ENCODE peak calls at places on chromosome 20, in four cellular contexts. One of them, this sample, is unnamed.

GRCh38 chr20:20364016-20364746 is 3.7 kb upstream of the INSM1 start:
- DNase-seq in HEK293T: no peak
- DNase-seq in K562: no peak
- DNase-seq in GM12878: no peak
- DNase-seq in this sample: no peak

GRCh38 chr20:47785900-47786762 is 850 bp upstream of the SULF2 start:
- DNase-seq in HEK293T: peak; percentile 64
- DNase-seq in K562: peak; percentile 46
- DNase-seq in GM12878: no peak
- DNase-seq in this sample: peak; percentile 82

GRCh38 chr20:59772373-59772705 is 161.1 kb downstream of the SYCP2 start:
- DNase-seq in HEK293T: no peak
- DNase-seq in K562: no peak
- DNase-seq in GM12878: no peak
- DNase-seq in this sample: no peak

GRCh38 chr20:20864346-20865096 is 152.1 kb upstream of the RALGAPA2 start:
- DNase-seq in HEK293T: peak; percentile 51
- DNase-seq in K562: no peak
- DNase-seq in GM12878: no peak
- DNase-seq in this sample: peak; percentile 76

GRCh38 chr20:2756056-2756611 is 44.3 kb downstream of the CPXM1 start:
- DNase-seq in HEK293T: peak; percentile 65
- DNase-seq in K562: peak; percentile 34
- DNase-seq in GM12878: no peak
- DNase-seq in this sample: peak; percentile 64

GRCh38 chr20:48034754-48035153 is 249.5 kb upstream of the SULF2 start:
- DNase-seq in HEK293T: no peak
- DNase-seq in K562: no peak
- DNase-seq in GM12878: no peak
- DNase-seq in this sample: no peak

GRCh38 chr20:35059110-35059509 is 33.5 kb downstream of the TRPC4AP start:
- DNase-seq in HEK293T: no peak
- DNase-seq in K562: no peak
- DNase-seq in GM12878: no peak
- DNase-seq in this sample: no peak

GRCh38 chr20:4300921-4301320 is 285.6 kb upstream of the RNF24 start:
- DNase-seq in HEK293T: no peak
- DNase-seq in K562: no peak
- DNase-seq in GM12878: no peak
- DNase-seq in this sample: no peak

GRCh38 chr20:1811621-1812498 is 83.3 kb upstream of the SIRPA start:
- DNase-seq in HEK293T: no peak
- DNase-seq in K562: no peak
- DNase-seq in GM12878: no peak
- DNase-seq in this sample: peak; percentile 99

GRCh38 chr20:47038581-47039560 is 144.2 kb downstream of the EYA2 start:
- DNase-seq in HEK293T: no peak
- DNase-seq in K562: no peak
- DNase-seq in GM12878: no peak
- DNase-seq in this sample: no peak

GRCh38 chr20:60057123-60057865 is 99.1 kb downstream of the CDH26 start:
- DNase-seq in HEK293T: peak; percentile 75
- DNase-seq in K562: peak; percentile 67
- DNase-seq in GM12878: peak; percentile 17
- DNase-seq in this sample: peak; percentile 66

GRCh38 chr20:9551808-9552550 is 37.6 kb downstream of the LAMP5 start:
- DNase-seq in HEK293T: no peak
- DNase-seq in K562: no peak
- DNase-seq in GM12878: no peak
- DNase-seq in this sample: no peak

GRCh38 chr20:56554869-56555268 is 21.8 kb downstream of the FAM209B start:
- DNase-seq in HEK293T: peak; percentile 30
- DNase-seq in K562: peak; percentile 61
- DNase-seq in GM12878: peak; percentile 83
- DNase-seq in this sample: peak; percentile 92

GRCh38 chr20:45341939-45342862 is 6.0 kb downstream of the SDC4 start:
- DNase-seq in HEK293T: peak; percentile 36
- DNase-seq in K562: peak; percentile 53
- DNase-seq in GM12878: no peak
- DNase-seq in this sample: peak; percentile 94

GRCh38 chr20:44468044-44468782 is 7.5 kb upstream of the TTPAL start:
- DNase-seq in HEK293T: no peak
- DNase-seq in K562: no peak
- DNase-seq in GM12878: no peak
- DNase-seq in this sample: no peak

GRCh38 chr20:46872315-46873211 is 22.1 kb upstream of the EYA2 start:
- DNase-seq in HEK293T: no peak
- DNase-seq in K562: peak; percentile 27
- DNase-seq in GM12878: no peak
- DNase-seq in this sample: no peak

GRCh38 chr20:60011512-60012507 is 53.6 kb downstream of the CDH26 start:
- DNase-seq in HEK293T: no peak
- DNase-seq in K562: no peak
- DNase-seq in GM12878: no peak
- DNase-seq in this sample: no peak

GRCh38 chr20:2292711-2293110 is 3.1 kb upstream of the TGM3 start:
- DNase-seq in HEK293T: no peak
- DNase-seq in K562: no peak
- DNase-seq in GM12878: no peak
- DNase-seq in this sample: no peak

GRCh38 chr20:24382775-24383174 is 86.7 kb upstream of the SYNDIG1 start:
- DNase-seq in HEK293T: no peak
- DNase-seq in K562: no peak
- DNase-seq in GM12878: no peak
- DNase-seq in this sample: no peak

GRCh38 chr20:24491043-24491756 is 21.8 kb downstream of the SYNDIG1 start:
- DNase-seq in HEK293T: no peak
- DNase-seq in K562: no peak
- DNase-seq in GM12878: no peak
- DNase-seq in this sample: no peak

GRCh38 chr20:44123251-44123650 is 63.7 kb downstream of the JPH2 start:
- DNase-seq in HEK293T: no peak
- DNase-seq in K562: no peak
- DNase-seq in GM12878: no peak
- DNase-seq in this sample: no peak

GRCh38 chr20:3871549-3872265 is 17.5 kb upstream of the PANK2 start:
- DNase-seq in HEK293T: no peak
- DNase-seq in K562: peak; percentile 30
- DNase-seq in GM12878: no peak
- DNase-seq in this sample: peak; percentile 44

GRCh38 chr20:13250242-13250641 is 29.2 kb downstream of the ISM1 start:
- DNase-seq in HEK293T: no peak
- DNase-seq in K562: no peak
- DNase-seq in GM12878: no peak
- DNase-seq in this sample: no peak

GRCh38 chr20:3898639-3899038 is 9.5 kb downstream of the PANK2 start:
- DNase-seq in HEK293T: no peak
- DNase-seq in K562: no peak
- DNase-seq in GM12878: no peak
- DNase-seq in this sample: no peak

GRCh38 chr20:44185574-44185973 is 1.4 kb downstream of the JPH2 start:
- DNase-seq in HEK293T: no peak
- DNase-seq in K562: no peak
- DNase-seq in GM12878: no peak
- DNase-seq in this sample: no peak

DNA sequence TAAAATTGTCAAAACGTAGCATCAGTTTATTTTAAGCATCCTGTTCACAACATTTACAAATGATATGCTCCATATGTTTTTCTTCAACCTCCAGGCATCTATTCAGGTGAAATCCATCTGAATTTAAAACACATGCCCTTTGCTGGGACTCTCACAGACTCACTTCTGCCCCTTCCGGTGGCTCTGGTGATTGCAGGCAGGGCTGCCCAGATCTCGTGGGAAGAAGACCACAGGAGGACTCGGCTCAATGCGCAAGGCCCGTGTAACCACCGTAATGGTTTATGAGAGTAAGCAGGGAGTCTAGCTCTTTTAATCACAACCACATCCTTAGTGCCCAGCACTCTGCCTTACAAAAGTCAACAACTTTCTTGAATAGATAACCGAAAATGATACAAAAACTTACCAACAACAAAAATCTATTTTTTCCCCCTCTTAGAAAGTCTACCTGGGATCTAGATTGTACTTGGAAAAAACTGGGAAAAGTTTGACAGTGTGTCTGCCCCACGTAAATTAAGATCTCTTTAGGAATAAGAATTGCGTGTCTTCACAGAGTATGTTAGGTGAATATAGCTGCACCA is 139.1 kb downstream of the KIF16B start:
- DNase-seq in HEK293T: peak; percentile 78
- DNase-seq in K562: peak; percentile 68
- DNase-seq in GM12878: peak; percentile 63
- DNase-seq in this sample: peak; percentile 75
- TF ChIP-seq TARDBP in HEK293T: no peak
- TF ChIP-seq TARDBP in K562: no peak
- TF ChIP-seq TARDBP in GM12878: no peak
- TF ChIP-seq TARDBP in this sample: no peak

GRCh38 chr20:33280000-33280680 is 2.9 kb upstream of the BPIFB1 start:
- DNase-seq in HEK293T: no peak
- DNase-seq in K562: no peak
- DNase-seq in GM12878: no peak
- DNase-seq in this sample: peak; percentile 53
- TF ChIP-seq TARDBP in HEK293T: no peak
- TF ChIP-seq TARDBP in K562: no peak
- TF ChIP-seq TARDBP in GM12878: no peak
- TF ChIP-seq TARDBP in this sample: no peak

DNA sequence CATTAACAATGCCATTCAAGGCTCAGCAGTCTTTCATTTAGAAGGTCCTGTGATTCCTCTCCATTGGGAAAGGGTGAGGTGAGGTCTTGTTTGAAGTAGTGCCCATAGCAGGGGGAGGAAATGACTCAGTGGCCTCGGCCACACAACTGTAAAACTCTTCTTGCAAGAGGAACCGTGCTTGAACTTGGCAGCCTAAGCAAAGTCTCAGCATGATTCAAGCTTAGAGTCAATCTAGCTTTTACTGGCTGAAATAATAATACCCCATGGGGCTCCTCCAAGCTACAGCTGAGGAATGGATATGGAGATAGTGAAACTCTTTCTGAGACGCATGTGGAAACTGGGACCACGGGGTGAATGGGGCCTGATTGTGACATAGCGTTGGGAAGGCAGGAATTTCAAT is 428.2 kb downstream of the BMP2 start:
- DNase-seq in HEK293T: no peak
- DNase-seq in K562: no peak
- DNase-seq in GM12878: no peak
- DNase-seq in this sample: no peak
- TF ChIP-seq TARDBP in HEK293T: no peak
- TF ChIP-seq TARDBP in K562: no peak
- TF ChIP-seq TARDBP in GM12878: no peak
- TF ChIP-seq TARDBP in this sample: no peak

DNA sequence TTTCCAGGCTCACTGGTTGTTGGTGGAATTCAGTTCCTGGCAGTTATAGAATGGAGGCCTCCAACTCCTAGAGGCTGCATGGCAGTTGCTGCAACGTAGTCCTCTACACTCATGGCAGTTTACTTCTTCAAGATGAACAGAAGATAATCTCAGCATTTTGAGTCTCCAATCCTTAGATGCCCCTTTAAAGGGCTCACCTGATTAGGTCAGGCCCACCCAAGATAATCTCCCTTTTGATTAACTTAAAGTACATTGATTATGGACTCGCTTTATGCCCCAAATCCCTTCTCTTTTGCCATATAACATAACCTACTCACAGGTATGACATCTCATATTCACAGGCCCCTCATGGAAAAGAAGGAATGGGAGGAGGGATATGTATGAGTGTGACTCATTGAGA is 76.4 kb downstream of the ZNF133 start:
- DNase-seq in HEK293T: no peak
- DNase-seq in K562: no peak
- DNase-seq in GM12878: no peak
- DNase-seq in this sample: no peak
- TF ChIP-seq TARDBP in HEK293T: no peak
- TF ChIP-seq TARDBP in K562: no peak
- TF ChIP-seq TARDBP in GM12878: no peak
- TF ChIP-seq TARDBP in this sample: no peak

DNA sequence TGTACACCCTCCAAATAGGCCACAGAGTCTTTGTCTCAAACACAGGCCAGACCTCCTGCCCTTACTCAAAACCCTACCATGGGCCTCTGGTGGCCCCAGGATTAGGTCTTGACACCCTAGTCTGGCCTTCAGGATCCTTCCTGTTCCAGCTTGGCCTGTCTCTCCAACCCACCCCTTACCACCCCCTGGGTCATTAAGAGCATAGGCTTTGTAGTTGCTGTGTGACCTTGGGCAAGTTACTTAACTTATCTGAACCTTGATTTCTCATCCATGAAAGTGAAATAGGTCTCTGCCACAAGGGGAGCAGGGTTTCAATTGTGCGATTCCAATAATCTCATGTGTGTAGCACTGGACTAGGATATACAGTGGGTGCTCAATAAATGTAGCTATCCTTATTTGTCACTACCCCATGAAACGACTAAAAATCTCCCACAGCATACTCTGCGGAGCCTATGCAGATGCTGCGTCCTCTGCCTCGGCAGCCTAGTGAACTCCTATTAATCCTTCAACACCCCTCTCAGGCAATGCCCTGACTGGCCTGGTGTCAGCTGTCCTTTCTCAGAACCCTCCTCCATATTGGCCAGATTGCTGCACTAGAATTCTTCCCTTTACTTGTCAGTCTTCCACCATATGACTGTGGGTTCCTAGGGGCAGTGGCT is 39.7 kb upstream of the NOL4L start:
- DNase-seq in HEK293T: no peak
- DNase-seq in K562: no peak
- DNase-seq in GM12878: no peak
- DNase-seq in this sample: no peak
- TF ChIP-seq TARDBP in HEK293T: no peak
- TF ChIP-seq TARDBP in K562: no peak
- TF ChIP-seq TARDBP in GM12878: no peak
- TF ChIP-seq TARDBP in this sample: no peak

GRCh38 chr20:57568088-57568896 is 7.4 kb downstream of the PCK1 start:
- DNase-seq in HEK293T: no peak
- DNase-seq in K562: no peak
- DNase-seq in GM12878: no peak
- DNase-seq in this sample: peak; percentile 31

GRCh38 chr20:57566803-57567459 is 6.0 kb downstream of the PCK1 start:
- DNase-seq in HEK293T: no peak
- DNase-seq in K562: no peak
- DNase-seq in GM12878: no peak
- DNase-seq in this sample: no peak

GRCh38 chr20:57568960-57569359 is 8.1 kb downstream of the PCK1 start:
- DNase-seq in HEK293T: no peak
- DNase-seq in K562: no peak
- DNase-seq in GM12878: no peak
- DNase-seq in this sample: no peak

GRCh38 chr20:57566399-57566798 is 5.5 kb downstream of the PCK1 start:
- DNase-seq in HEK293T: no peak
- DNase-seq in K562: no peak
- DNase-seq in GM12878: no peak
- DNase-seq in this sample: no peak

GRCh38 chr20:57567471-57568079 is 6.7 kb downstream of the PCK1 start:
- DNase-seq in HEK293T: no peak
- DNase-seq in K562: no peak
- DNase-seq in GM12878: no peak
- DNase-seq in this sample: no peak
- TF ChIP-seq TARDBP in HEK293T: no peak
- TF ChIP-seq TARDBP in K562: no peak
- TF ChIP-seq TARDBP in GM12878: no peak
- TF ChIP-seq TARDBP in this sample: no peak